ENCODE peak calls at places on chromosomes 3 and 15, in six cellular contexts. P, J, Z, H, L and O are unnamed samples.

GRCh38 chr15:29568840-29569532 is 253.3 kb downstream of the TJP1 start:
- DNase-seq in Z (no peak), J (peak), P (no peak), H (no peak), L (no peak), O (no peak)

GRCh38 chr3:197580253-197580691 is 24.5 kb upstream of the BDH1 start:
- DNase-seq in P (no peak), L (no peak), J (peak), Z (no peak), H (no peak), O (no peak)

GRCh38 chr15:69377137-69377536 is 37.0 kb upstream of the KIF23 start:
- DNase-seq in P (no peak), L (no peak), H (no peak), Z (no peak), J (no peak), O (no peak)

GRCh38 chr15:58309993-58310928 is 121.5 kb upstream of the LIPC start:
- DNase-seq in P (no peak), Z (peak), J (no peak), L (peak), H (no peak), O (no peak)

GRCh38 chr15:73691398-73691797 is 7.2 kb downstream of the CD276 start:
- DNase-seq in P (no peak), J (no peak), L (no peak), Z (peak), H (no peak), O (peak)

GRCh38 chr3:195068045-195068444 is 202.9 kb downstream of the XXYLT1 start:
- DNase-seq in J (no peak), P (no peak), Z (no peak), H (no peak), L (no peak), O (peak)

GRCh38 chr3:144085964-144086363 is 114.3 kb downstream of the DIPK2A start:
- DNase-seq in J (peak), Z (no peak), P (no peak), H (no peak), L (no peak), O (peak)

GRCh38 chr15:25652697-25653096 is 210.4 kb downstream of the ATP10A start:
- DNase-seq in J (no peak), Z (no peak), L (no peak), H (no peak), P (no peak), O (no peak)

GRCh38 chr3:166282931-166283330 is 445.7 kb upstream of the BCHE start:
- DNase-seq in H (no peak), L (no peak), J (no peak), Z (no peak), P (no peak), O (no peak)